ENCODE peak calls at places on chromosome 4, in seven cellular contexts. C is CD4-positive, alpha-beta memory T cell; H is adipocyte; U is Right ventricle myocardium inferior; F is HS-5; P is activated T-cell treated with anti-CD3 and anti-CD28 coated beads for 1 hour; N is glomerular endothelial cell. R is an unnamed sample.

GRCh38 chr4:184282251-184282713 is 64.6 kb upstream of the ENPP6 start:
- DNase-seq in C (peak), H (no peak), U (peak), F (no peak), P (peak), N (no peak), R (no peak)

GRCh38 chr4:65450899-65451298 is 219.4 kb downstream of the EPHA5 start:
- DNase-seq in C (no peak), H (no peak), U (no peak), F (no peak), P (no peak), N (no peak), R (no peak)

GRCh38 chr4:147157860-147158701 is 212.4 kb upstream of the TTC29 start:
- DNase-seq in C (peak), H (peak), U (peak), F (no peak), P (no peak), N (peak), R (no peak)

GRCh38 chr4:61443813-61444510 is 243.8 kb downstream of the ADGRL3 start:
- DNase-seq in C (no peak), H (peak), U (no peak), F (peak), P (no peak), N (no peak), R (no peak)

GRCh38 chr4:139144161-139144859 is 32.7 kb downstream of the ELF2 start:
- DNase-seq in C (no peak), H (peak), U (peak), F (no peak), P (no peak), N (no peak), R (no peak)

GRCh38 chr4:65589331-65589730 is 81.0 kb downstream of the EPHA5 start:
- DNase-seq in C (no peak), H (no peak), U (no peak), F (no peak), P (no peak), N (no peak), R (no peak)

GRCh38 chr4:98728433-98728832 is 70.0 kb upstream of the TSPAN5 start:
- DNase-seq in C (no peak), H (peak), U (no peak), F (peak), P (no peak), N (peak), R (no peak)

GRCh38 chr4:165700855-165701254 is 172.2 kb upstream of the TLL1 start:
- DNase-seq in C (no peak), H (no peak), U (no peak), F (no peak), P (no peak), N (no peak), R (no peak)

GRCh38 chr4:3452376-3452775 is 10.6 kb downstream of the HGFAC start:
- DNase-seq in C (no peak), H (no peak), U (no peak), F (no peak), P (no peak), N (no peak), R (no peak)

GRCh38 chr4:139666735-139667266 is 1.2 kb downstream of the MGST2 start:
- DNase-seq in C (no peak), H (peak), U (no peak), F (no peak), P (no peak), N (no peak), R (no peak)

GRCh38 chr4:79255793-79256192 is 70.1 kb downstream of the NAA11 start:
- DNase-seq in C (no peak), H (no peak), U (no peak), F (no peak), P (no peak), N (no peak), R (no peak)

GRCh38 chr4:40747436-40747835 is 2.3 kb upstream of the NSUN7 start:
- DNase-seq in C (no peak), H (peak), U (no peak), F (no peak), P (no peak), N (no peak), R (no peak)

GRCh38 chr4:39637572-39638357 is 900 bp downstream of the SMIM14 start:
- DNase-seq in C (peak), H (peak), U (peak), F (no peak), P (peak), N (no peak), R (no peak)

GRCh38 chr4:142480244-142480643 is 365.9 kb downstream of the INPP4B start:
- DNase-seq in C (no peak), H (peak), U (no peak), F (no peak), P (no peak), N (no peak), R (no peak)

R was measured in effector CD8-positive, alpha-beta T cell.